ENCODE peak calls at places on chromosomes 6 and 20, in four cellular contexts. One of them, this sample, is unnamed.

GRCh38 chr6:31130751-31131150 is 8.1 kb downstream of the PSORS1C2 start:
- DNase-seq in activated T-cell treated with anti-CD3 and anti-CD28 coated beads for 24 hours: no peak
- DNase-seq in GM12891: no peak
- DNase-seq in NCI-H1417 treated with DMSO at 0.1 percent for 48 hours: no peak
- DNase-seq in this sample: no peak

GRCh38 chr6:157569543-157569942 is 188.6 kb downstream of the ZDHHC14 start:
- DNase-seq in activated T-cell treated with anti-CD3 and anti-CD28 coated beads for 24 hours: no peak
- DNase-seq in GM12891: no peak
- DNase-seq in NCI-H1417 treated with DMSO at 0.1 percent for 48 hours: no peak
- DNase-seq in this sample: no peak

GRCh38 chr20:48684501-48685041 is 143.2 kb downstream of the PREX1 start:
- DNase-seq in activated T-cell treated with anti-CD3 and anti-CD28 coated beads for 24 hours: no peak
- DNase-seq in GM12891: no peak
- DNase-seq in NCI-H1417 treated with DMSO at 0.1 percent for 48 hours: no peak
- DNase-seq in this sample: no peak

GRCh38 chr6:3592371-3592941 is 135.6 kb upstream of the SLC22A23 start:
- DNase-seq in activated T-cell treated with anti-CD3 and anti-CD28 coated beads for 24 hours: no peak
- DNase-seq in GM12891: no peak
- DNase-seq in NCI-H1417 treated with DMSO at 0.1 percent for 48 hours: no peak
- DNase-seq in this sample: no peak

GRCh38 chr20:24960302-24960801 is 11.3 kb downstream of the CST7 start:
- DNase-seq in activated T-cell treated with anti-CD3 and anti-CD28 coated beads for 24 hours: no peak
- DNase-seq in GM12891: no peak
- DNase-seq in NCI-H1417 treated with DMSO at 0.1 percent for 48 hours: no peak
- DNase-seq in this sample: no peak

GRCh38 chr6:27867051-27867940 is 44.9 kb downstream of the OR2B2 start:
- DNase-seq in activated T-cell treated with anti-CD3 and anti-CD28 coated beads for 24 hours: peak
- DNase-seq in GM12891: no peak
- DNase-seq in NCI-H1417 treated with DMSO at 0.1 percent for 48 hours: peak
- DNase-seq in this sample: no peak

GRCh38 chr6:148747493-148748160 is 797 bp downstream of the UST start:
- DNase-seq in activated T-cell treated with anti-CD3 and anti-CD28 coated beads for 24 hours: peak
- DNase-seq in GM12891: no peak
- DNase-seq in NCI-H1417 treated with DMSO at 0.1 percent for 48 hours: peak
- DNase-seq in this sample: no peak

GRCh38 chr6:151502499-151502898 is 8.7 kb downstream of the CCDC170 start:
- DNase-seq in activated T-cell treated with anti-CD3 and anti-CD28 coated beads for 24 hours: no peak
- DNase-seq in GM12891: no peak
- DNase-seq in NCI-H1417 treated with DMSO at 0.1 percent for 48 hours: no peak
- DNase-seq in this sample: no peak

GRCh38 chr6:25477006-25477590 is 174.9 kb upstream of the SCGN start:
- DNase-seq in activated T-cell treated with anti-CD3 and anti-CD28 coated beads for 24 hours: no peak
- DNase-seq in GM12891: no peak
- DNase-seq in NCI-H1417 treated with DMSO at 0.1 percent for 48 hours: no peak
- DNase-seq in this sample: no peak

GRCh38 chr20:13125486-13125885 is 95.6 kb upstream of the ISM1 start:
- DNase-seq in activated T-cell treated with anti-CD3 and anti-CD28 coated beads for 24 hours: no peak
- DNase-seq in GM12891: no peak
- DNase-seq in NCI-H1417 treated with DMSO at 0.1 percent for 48 hours: no peak
- DNase-seq in this sample: no peak

GRCh38 chr6:97674802-97675201 is 391.8 kb upstream of the MMS22L start:
- DNase-seq in activated T-cell treated with anti-CD3 and anti-CD28 coated beads for 24 hours: no peak
- DNase-seq in GM12891: no peak
- DNase-seq in NCI-H1417 treated with DMSO at 0.1 percent for 48 hours: no peak
- DNase-seq in this sample: no peak

GRCh38 chr20:19750907-19751636 is 7.0 kb upstream of the RIN2 start:
- DNase-seq in activated T-cell treated with anti-CD3 and anti-CD28 coated beads for 24 hours: no peak
- DNase-seq in GM12891: no peak
- DNase-seq in NCI-H1417 treated with DMSO at 0.1 percent for 48 hours: no peak
- DNase-seq in this sample: no peak

GRCh38 chr6:22804620-22805271 is 235.4 kb downstream of the HDGFL1 start:
- DNase-seq in activated T-cell treated with anti-CD3 and anti-CD28 coated beads for 24 hours: no peak
- DNase-seq in GM12891: no peak
- DNase-seq in NCI-H1417 treated with DMSO at 0.1 percent for 48 hours: no peak
- DNase-seq in this sample: no peak

GRCh38 chr6:159463440-159463839 is 229.6 kb downstream of the SOD2 start:
- DNase-seq in activated T-cell treated with anti-CD3 and anti-CD28 coated beads for 24 hours: no peak
- DNase-seq in GM12891: no peak
- DNase-seq in NCI-H1417 treated with DMSO at 0.1 percent for 48 hours: no peak
- DNase-seq in this sample: no peak

GRCh38 chr6:88891135-88891845 is 72.1 kb downstream of the RNGTT start:
- DNase-seq in activated T-cell treated with anti-CD3 and anti-CD28 coated beads for 24 hours: no peak
- DNase-seq in GM12891: no peak
- DNase-seq in NCI-H1417 treated with DMSO at 0.1 percent for 48 hours: no peak
- DNase-seq in this sample: no peak

GRCh38 chr20:50360921-50361320 is 149.3 kb upstream of the PTPN1 start:
- DNase-seq in activated T-cell treated with anti-CD3 and anti-CD28 coated beads for 24 hours: no peak
- DNase-seq in GM12891: no peak
- DNase-seq in NCI-H1417 treated with DMSO at 0.1 percent for 48 hours: no peak
- DNase-seq in this sample: no peak

GRCh38 chr6:33077908-33078307 is 2.1 kb downstream of the HLA-DPB1 start:
- DNase-seq in activated T-cell treated with anti-CD3 and anti-CD28 coated beads for 24 hours: no peak
- DNase-seq in GM12891: no peak
- DNase-seq in NCI-H1417 treated with DMSO at 0.1 percent for 48 hours: no peak
- DNase-seq in this sample: no peak

GRCh38 chr6:74646461-74646860 is 559.4 kb downstream of the COL12A1 start:
- DNase-seq in activated T-cell treated with anti-CD3 and anti-CD28 coated beads for 24 hours: no peak
- DNase-seq in GM12891: no peak
- DNase-seq in NCI-H1417 treated with DMSO at 0.1 percent for 48 hours: no peak
- DNase-seq in this sample: no peak

GRCh38 chr6:4036581-4036980 is 42.4 kb downstream of the FAM217A start:
- DNase-seq in activated T-cell treated with anti-CD3 and anti-CD28 coated beads for 24 hours: no peak
- DNase-seq in GM12891: no peak
- DNase-seq in NCI-H1417 treated with DMSO at 0.1 percent for 48 hours: no peak
- DNase-seq in this sample: no peak

GRCh38 chr6:26086214-26086613 is 1.0 kb upstream of the HFE start:
- DNase-seq in activated T-cell treated with anti-CD3 and anti-CD28 coated beads for 24 hours: no peak
- DNase-seq in GM12891: no peak
- DNase-seq in NCI-H1417 treated with DMSO at 0.1 percent for 48 hours: no peak
- DNase-seq in this sample: no peak

GRCh38 chr20:18987781-18988360 is 174.3 kb downstream of the SCP2D1 start:
- DNase-seq in activated T-cell treated with anti-CD3 and anti-CD28 coated beads for 24 hours: no peak
- DNase-seq in GM12891: no peak
- DNase-seq in NCI-H1417 treated with DMSO at 0.1 percent for 48 hours: no peak
- DNase-seq in this sample: no peak

GRCh38 chr6:89260832-89261231 is 43.7 kb upstream of the GABRR1 start:
- DNase-seq in activated T-cell treated with anti-CD3 and anti-CD28 coated beads for 24 hours: no peak
- DNase-seq in GM12891: no peak
- DNase-seq in NCI-H1417 treated with DMSO at 0.1 percent for 48 hours: no peak
- DNase-seq in this sample: peak

GRCh38 chr6:16681260-16681873 is 79.9 kb downstream of the ATXN1 start:
- DNase-seq in activated T-cell treated with anti-CD3 and anti-CD28 coated beads for 24 hours: no peak
- DNase-seq in GM12891: no peak
- DNase-seq in NCI-H1417 treated with DMSO at 0.1 percent for 48 hours: no peak
- DNase-seq in this sample: no peak

GRCh38 chr6:158570681-158570962 is 10.7 kb downstream of the TMEM181 start:
- DNase-seq in activated T-cell treated with anti-CD3 and anti-CD28 coated beads for 24 hours: no peak
- DNase-seq in GM12891: no peak
- DNase-seq in NCI-H1417 treated with DMSO at 0.1 percent for 48 hours: no peak
- DNase-seq in this sample: no peak

GRCh38 chr20:13396036-13396435 is 175.0 kb downstream of the ISM1 start:
- DNase-seq in activated T-cell treated with anti-CD3 and anti-CD28 coated beads for 24 hours: no peak
- DNase-seq in GM12891: no peak
- DNase-seq in NCI-H1417 treated with DMSO at 0.1 percent for 48 hours: no peak
- DNase-seq in this sample: no peak

GRCh38 chr20:61117725-61118124 is 134.3 kb upstream of the CDH4 start:
- DNase-seq in activated T-cell treated with anti-CD3 and anti-CD28 coated beads for 24 hours: no peak
- DNase-seq in GM12891: no peak
- DNase-seq in NCI-H1417 treated with DMSO at 0.1 percent for 48 hours: no peak
- DNase-seq in this sample: no peak

GRCh38 chr20:8021541-8022269 is 2.1 kb upstream of the TMX4 start:
- DNase-seq in activated T-cell treated with anti-CD3 and anti-CD28 coated beads for 24 hours: no peak
- DNase-seq in GM12891: no peak
- DNase-seq in NCI-H1417 treated with DMSO at 0.1 percent for 48 hours: no peak
- DNase-seq in this sample: no peak

GRCh38 chr6:89818977-89819335 is 638 bp downstream of the MDN1 start:
- DNase-seq in activated T-cell treated with anti-CD3 and anti-CD28 coated beads for 24 hours: no peak
- DNase-seq in GM12891: no peak
- DNase-seq in NCI-H1417 treated with DMSO at 0.1 percent for 48 hours: no peak
- DNase-seq in this sample: no peak

GRCh38 chr20:2747676-2748235 is 52.7 kb downstream of the CPXM1 start:
- DNase-seq in activated T-cell treated with anti-CD3 and anti-CD28 coated beads for 24 hours: no peak
- DNase-seq in GM12891: no peak
- DNase-seq in NCI-H1417 treated with DMSO at 0.1 percent for 48 hours: no peak
- DNase-seq in this sample: no peak

GRCh38 chr20:33163856-33164762 is 3.9 kb upstream of the BPIFA2 start:
- DNase-seq in activated T-cell treated with anti-CD3 and anti-CD28 coated beads for 24 hours: no peak
- DNase-seq in GM12891: no peak
- DNase-seq in NCI-H1417 treated with DMSO at 0.1 percent for 48 hours: no peak
- DNase-seq in this sample: no peak